ENCODE peak calls at places on chromosomes 5 and 9, in eight cellular contexts. O is GM23338, Y is dorsolateral prefrontal cortex, Q is hypothalamus, B is AML-193, Z is naive B cell, F is H9, H is HuH-7. E is an unnamed sample.

GRCh38 chr5:57906637-57907036 is 424.0 kb upstream of the ACTBL2 start:
- DNase-seq in Q (no peak), F (no peak), Y (no peak), B (no peak), O (no peak), H (no peak), Z (no peak), E (no peak)

GRCh38 chr5:151383011-151383410 is 35.7 kb upstream of the SLC36A2 start:
- DNase-seq in O (no peak), Q (no peak), F (no peak), Y (no peak), B (no peak), Z (no peak), H (no peak), E (no peak)

GRCh38 chr9:72680593-72681317 is 159.3 kb downstream of the TMC1 start:
- DNase-seq in F (peak; percentile 77), Z (no peak), H (no peak), O (peak; percentile 98), Y (no peak), B (no peak), Q (peak; percentile 12), E (no peak)

GRCh38 chr5:44246986-44247385 is 142.2 kb downstream of the FGF10 start:
- DNase-seq in B (no peak), Z (no peak), Q (no peak), F (no peak), Y (no peak), H (no peak), O (no peak), E (no peak)

GRCh38 chr5:133756036-133756435 is 143.7 kb upstream of the FSTL4 start:
- DNase-seq in H (no peak), F (no peak), O (no peak), B (no peak), Z (no peak), Y (no peak), Q (no peak), E (no peak)

GRCh38 chr5:10602031-10602806 is 38.3 kb downstream of the ANKRD33B start:
- DNase-seq in O (no peak), H (no peak), Q (peak; percentile 42), B (no peak), F (no peak), Z (no peak), Y (no peak), E (peak; percentile 30)

GRCh38 chr5:15365040-15365439 is 134.9 kb upstream of the FBXL7 start:
- DNase-seq in O (no peak), Y (no peak), Q (no peak), H (no peak), B (no peak), F (no peak), Z (no peak), E (no peak)

GRCh38 chr5:82540301-82540700 is 262.1 kb upstream of the RPS23 start:
- DNase-seq in Q (no peak), Z (no peak), O (no peak), H (no peak), F (no peak), B (no peak), Y (no peak), E (no peak)

GRCh38 chr5:128498844-128499455 is 39.1 kb downstream of the FBN2 start:
- DNase-seq in H (peak; percentile 3), B (peak; percentile 29), Y (no peak), F (no peak), O (peak; percentile 66), Q (no peak), Z (no peak), E (no peak)

GRCh38 chr5:469752-470483 is 26.9 kb downstream of the EXOC3 start:
- DNase-seq in O (no peak), Y (peak; percentile 21), Z (no peak), H (no peak), B (no peak), F (no peak), Q (no peak), E (peak; percentile 76)

GRCh38 chr5:74017112-74017511 is 391.1 kb downstream of the ARHGEF28 start:
- DNase-seq in O (no peak), F (peak; percentile 50), H (no peak), Z (no peak), Q (no peak), B (no peak), Y (no peak), E (no peak)

GRCh38 chr5:154042751-154043150 is 4.0 kb downstream of the MFAP3 start:
- DNase-seq in O (no peak), B (peak; percentile 44), H (no peak), Z (no peak), F (no peak), Y (no peak), Q (no peak), E (no peak)

GRCh38 chr5:141969783-141970741 is 1.2 kb downstream of the RNF14 start:
- DNase-seq in B (peak; percentile 81), Q (no peak), H (no peak), F (no peak), Y (no peak), Z (peak; percentile 25), O (peak; percentile 21), E (no peak)

GRCh38 chr5:135869151-135869737 is 26.4 kb downstream of the IL9 start:
- DNase-seq in Y (no peak), H (peak; percentile 62), O (no peak), Z (no peak), B (no peak), Q (no peak), F (no peak), E (no peak)